ENCODE peak calls at places on chromosomes 12 and 14, in seven cellular contexts. One of them, this sample, is unnamed.
A peak's percentile ranks its signal among the peaks of the same experiment; 100 is the strongest.

GRCh38 chr12:124705545-124706138 is 138.2 kb upstream of the NCOR2 start:
- DNase-seq in psoas muscle: no peak
- DNase-seq in neural crest cell: no peak
- DNase-seq in ureter: no peak
- DNase-seq in activated CD8-positive, alpha-beta memory T cell treated with anti-CD3 and anti-CD28 coated beads, Interleukin-2, amount 50 U/mL, for 4 hours: no peak
- DNase-seq in left ventricle myocardium superior: peak; percentile 13
- DNase-seq in dermis microvascular lymphatic vessel endothelial cell: no peak
- DNase-seq in this sample: no peak

GRCh38 chr12:12896261-12896660 is 4.9 kb downstream of the GPRC5A start:
- DNase-seq in psoas muscle: no peak
- DNase-seq in neural crest cell: no peak
- DNase-seq in ureter: no peak
- DNase-seq in activated CD8-positive, alpha-beta memory T cell treated with anti-CD3 and anti-CD28 coated beads, Interleukin-2, amount 50 U/mL, for 4 hours: no peak
- DNase-seq in left ventricle myocardium superior: no peak
- DNase-seq in dermis microvascular lymphatic vessel endothelial cell: no peak
- DNase-seq in this sample: no peak

GRCh38 chr14:26200675-26201074 is 397.2 kb downstream of the NOVA1 start:
- DNase-seq in psoas muscle: no peak
- DNase-seq in neural crest cell: no peak
- DNase-seq in ureter: no peak
- DNase-seq in activated CD8-positive, alpha-beta memory T cell treated with anti-CD3 and anti-CD28 coated beads, Interleukin-2, amount 50 U/mL, for 4 hours: no peak
- DNase-seq in left ventricle myocardium superior: no peak
- DNase-seq in dermis microvascular lymphatic vessel endothelial cell: no peak
- DNase-seq in this sample: no peak

GRCh38 chr12:109274381-109274780 is 34.7 kb downstream of the FOXN4 start:
- DNase-seq in psoas muscle: no peak
- DNase-seq in neural crest cell: no peak
- DNase-seq in ureter: no peak
- DNase-seq in activated CD8-positive, alpha-beta memory T cell treated with anti-CD3 and anti-CD28 coated beads, Interleukin-2, amount 50 U/mL, for 4 hours: no peak
- DNase-seq in left ventricle myocardium superior: no peak
- DNase-seq in dermis microvascular lymphatic vessel endothelial cell: no peak
- DNase-seq in this sample: no peak

GRCh38 chr12:80056845-80057244 is 42.5 kb upstream of the OTOGL start:
- DNase-seq in psoas muscle: no peak
- DNase-seq in neural crest cell: no peak
- DNase-seq in ureter: peak; percentile 61
- DNase-seq in activated CD8-positive, alpha-beta memory T cell treated with anti-CD3 and anti-CD28 coated beads, Interleukin-2, amount 50 U/mL, for 4 hours: no peak
- DNase-seq in left ventricle myocardium superior: no peak
- DNase-seq in dermis microvascular lymphatic vessel endothelial cell: peak; percentile 84
- DNase-seq in this sample: no peak

GRCh38 chr12:113134521-113134951 is 1.0 kb downstream of the RASAL1 start:
- DNase-seq in psoas muscle: no peak
- DNase-seq in neural crest cell: no peak
- DNase-seq in ureter: no peak
- DNase-seq in activated CD8-positive, alpha-beta memory T cell treated with anti-CD3 and anti-CD28 coated beads, Interleukin-2, amount 50 U/mL, for 4 hours: no peak
- DNase-seq in left ventricle myocardium superior: no peak
- DNase-seq in dermis microvascular lymphatic vessel endothelial cell: no peak
- DNase-seq in this sample: no peak

GRCh38 chr14:98136420-98136819 is 1135.6 kb downstream of the BCL11B start:
- DNase-seq in psoas muscle: no peak
- DNase-seq in neural crest cell: no peak
- DNase-seq in ureter: no peak
- DNase-seq in activated CD8-positive, alpha-beta memory T cell treated with anti-CD3 and anti-CD28 coated beads, Interleukin-2, amount 50 U/mL, for 4 hours: peak; percentile 22
- DNase-seq in left ventricle myocardium superior: no peak
- DNase-seq in dermis microvascular lymphatic vessel endothelial cell: no peak
- DNase-seq in this sample: no peak

GRCh38 chr14:42782744-42783143 is 1176.1 kb downstream of the LRFN5 start:
- DNase-seq in psoas muscle: no peak
- DNase-seq in neural crest cell: no peak
- DNase-seq in ureter: no peak
- DNase-seq in activated CD8-positive, alpha-beta memory T cell treated with anti-CD3 and anti-CD28 coated beads, Interleukin-2, amount 50 U/mL, for 4 hours: no peak
- DNase-seq in left ventricle myocardium superior: no peak
- DNase-seq in dermis microvascular lymphatic vessel endothelial cell: no peak
- DNase-seq in this sample: no peak

GRCh38 chr14:101174980-101175606 is 271.6 kb upstream of the RTL1 start:
- DNase-seq in psoas muscle: no peak
- DNase-seq in neural crest cell: no peak
- DNase-seq in ureter: no peak
- DNase-seq in activated CD8-positive, alpha-beta memory T cell treated with anti-CD3 and anti-CD28 coated beads, Interleukin-2, amount 50 U/mL, for 4 hours: no peak
- DNase-seq in left ventricle myocardium superior: no peak
- DNase-seq in dermis microvascular lymphatic vessel endothelial cell: no peak
- DNase-seq in this sample: no peak

GRCh38 chr14:54603362-54603761 is 36.4 kb downstream of the SAMD4A start:
- DNase-seq in psoas muscle: no peak
- DNase-seq in neural crest cell: no peak
- DNase-seq in ureter: no peak
- DNase-seq in activated CD8-positive, alpha-beta memory T cell treated with anti-CD3 and anti-CD28 coated beads, Interleukin-2, amount 50 U/mL, for 4 hours: no peak
- DNase-seq in left ventricle myocardium superior: no peak
- DNase-seq in dermis microvascular lymphatic vessel endothelial cell: no peak
- DNase-seq in this sample: no peak

GRCh38 chr12:18644564-18644963 is 93.2 kb downstream of the PLCZ1 start:
- DNase-seq in psoas muscle: no peak
- DNase-seq in neural crest cell: no peak
- DNase-seq in ureter: no peak
- DNase-seq in activated CD8-positive, alpha-beta memory T cell treated with anti-CD3 and anti-CD28 coated beads, Interleukin-2, amount 50 U/mL, for 4 hours: no peak
- DNase-seq in left ventricle myocardium superior: no peak
- DNase-seq in dermis microvascular lymphatic vessel endothelial cell: no peak
- DNase-seq in this sample: no peak

GRCh38 chr12:95988506-95989275 is 7.5 kb downstream of the HAL start:
- DNase-seq in psoas muscle: no peak
- DNase-seq in neural crest cell: no peak
- DNase-seq in ureter: no peak
- DNase-seq in activated CD8-positive, alpha-beta memory T cell treated with anti-CD3 and anti-CD28 coated beads, Interleukin-2, amount 50 U/mL, for 4 hours: no peak
- DNase-seq in left ventricle myocardium superior: no peak
- DNase-seq in dermis microvascular lymphatic vessel endothelial cell: no peak
- DNase-seq in this sample: peak; percentile 13

GRCh38 chr12:77324763-77325468 is 259.5 kb upstream of the E2F7 start:
- DNase-seq in psoas muscle: peak; percentile 70
- DNase-seq in neural crest cell: peak; percentile 67
- DNase-seq in ureter: peak; percentile 66
- DNase-seq in activated CD8-positive, alpha-beta memory T cell treated with anti-CD3 and anti-CD28 coated beads, Interleukin-2, amount 50 U/mL, for 4 hours: no peak
- DNase-seq in left ventricle myocardium superior: peak; percentile 90
- DNase-seq in dermis microvascular lymphatic vessel endothelial cell: peak; percentile 32
- DNase-seq in this sample: peak; percentile 92

GRCh38 chr14:95268350-95268749 is 51.4 kb downstream of the CLMN start:
- DNase-seq in psoas muscle: no peak
- DNase-seq in neural crest cell: no peak
- DNase-seq in ureter: no peak
- DNase-seq in activated CD8-positive, alpha-beta memory T cell treated with anti-CD3 and anti-CD28 coated beads, Interleukin-2, amount 50 U/mL, for 4 hours: no peak
- DNase-seq in left ventricle myocardium superior: no peak
- DNase-seq in dermis microvascular lymphatic vessel endothelial cell: no peak
- DNase-seq in this sample: no peak

GRCh38 chr14:65351493-65352224 is 60.9 kb upstream of the FUT8 start:
- DNase-seq in psoas muscle: no peak
- DNase-seq in neural crest cell: no peak
- DNase-seq in ureter: no peak
- DNase-seq in activated CD8-positive, alpha-beta memory T cell treated with anti-CD3 and anti-CD28 coated beads, Interleukin-2, amount 50 U/mL, for 4 hours: no peak
- DNase-seq in left ventricle myocardium superior: no peak
- DNase-seq in dermis microvascular lymphatic vessel endothelial cell: no peak
- DNase-seq in this sample: no peak

GRCh38 chr12:58887071-58887470 is 33.2 kb downstream of the LRIG3 start:
- DNase-seq in psoas muscle: no peak
- DNase-seq in neural crest cell: no peak
- DNase-seq in ureter: no peak
- DNase-seq in activated CD8-positive, alpha-beta memory T cell treated with anti-CD3 and anti-CD28 coated beads, Interleukin-2, amount 50 U/mL, for 4 hours: no peak
- DNase-seq in left ventricle myocardium superior: no peak
- DNase-seq in dermis microvascular lymphatic vessel endothelial cell: no peak
- DNase-seq in this sample: no peak

GRCh38 chr12:101648195-101648594 is 49.2 kb upstream of the CHPT1 start:
- DNase-seq in psoas muscle: no peak
- DNase-seq in neural crest cell: no peak
- DNase-seq in ureter: no peak
- DNase-seq in activated CD8-positive, alpha-beta memory T cell treated with anti-CD3 and anti-CD28 coated beads, Interleukin-2, amount 50 U/mL, for 4 hours: no peak
- DNase-seq in left ventricle myocardium superior: no peak
- DNase-seq in dermis microvascular lymphatic vessel endothelial cell: no peak
- DNase-seq in this sample: no peak

GRCh38 chr14:50396636-50397460 is at the start of gene CDKL1:
- DNase-seq in psoas muscle: peak; percentile 80
- DNase-seq in neural crest cell: peak; percentile 53
- DNase-seq in ureter: peak; percentile 60
- DNase-seq in activated CD8-positive, alpha-beta memory T cell treated with anti-CD3 and anti-CD28 coated beads, Interleukin-2, amount 50 U/mL, for 4 hours: peak; percentile 52
- DNase-seq in left ventricle myocardium superior: peak; percentile 83
- DNase-seq in dermis microvascular lymphatic vessel endothelial cell: peak; percentile 7
- DNase-seq in this sample: peak; percentile 83

GRCh38 chr14:98952595-98953325 is 319.2 kb downstream of the BCL11B start:
- DNase-seq in psoas muscle: no peak
- DNase-seq in neural crest cell: no peak
- DNase-seq in ureter: peak; percentile 47
- DNase-seq in activated CD8-positive, alpha-beta memory T cell treated with anti-CD3 and anti-CD28 coated beads, Interleukin-2, amount 50 U/mL, for 4 hours: no peak
- DNase-seq in left ventricle myocardium superior: no peak
- DNase-seq in dermis microvascular lymphatic vessel endothelial cell: no peak
- DNase-seq in this sample: no peak

GRCh38 chr14:105458571-105458970 is 16.1 kb upstream of the CRIP2 start:
- DNase-seq in psoas muscle: no peak
- DNase-seq in neural crest cell: no peak
- DNase-seq in ureter: no peak
- DNase-seq in activated CD8-positive, alpha-beta memory T cell treated with anti-CD3 and anti-CD28 coated beads, Interleukin-2, amount 50 U/mL, for 4 hours: no peak
- DNase-seq in left ventricle myocardium superior: no peak
- DNase-seq in dermis microvascular lymphatic vessel endothelial cell: no peak
- DNase-seq in this sample: no peak

GRCh38 chr12:120125792-120126634 is 9.5 kb upstream of the RAB35 start:
- DNase-seq in psoas muscle: no peak
- DNase-seq in neural crest cell: no peak
- DNase-seq in ureter: no peak
- DNase-seq in activated CD8-positive, alpha-beta memory T cell treated with anti-CD3 and anti-CD28 coated beads, Interleukin-2, amount 50 U/mL, for 4 hours: no peak
- DNase-seq in left ventricle myocardium superior: no peak
- DNase-seq in dermis microvascular lymphatic vessel endothelial cell: no peak
- DNase-seq in this sample: no peak

GRCh38 chr12:89578499-89578898 is 52.7 kb upstream of the POC1B start:
- DNase-seq in psoas muscle: no peak
- DNase-seq in neural crest cell: no peak
- DNase-seq in ureter: no peak
- DNase-seq in activated CD8-positive, alpha-beta memory T cell treated with anti-CD3 and anti-CD28 coated beads, Interleukin-2, amount 50 U/mL, for 4 hours: no peak
- DNase-seq in left ventricle myocardium superior: no peak
- DNase-seq in dermis microvascular lymphatic vessel endothelial cell: no peak
- DNase-seq in this sample: no peak

GRCh38 chr14:21768116-21768874 is 94.7 kb upstream of the OR4E1 start:
- DNase-seq in psoas muscle: no peak
- DNase-seq in neural crest cell: no peak
- DNase-seq in ureter: no peak
- DNase-seq in activated CD8-positive, alpha-beta memory T cell treated with anti-CD3 and anti-CD28 coated beads, Interleukin-2, amount 50 U/mL, for 4 hours: no peak
- DNase-seq in left ventricle myocardium superior: no peak
- DNase-seq in dermis microvascular lymphatic vessel endothelial cell: no peak
- DNase-seq in this sample: no peak

GRCh38 chr12:57616383-57617101 is 5.3 kb downstream of the ARHGEF25 start:
- DNase-seq in psoas muscle: peak; percentile 46
- DNase-seq in neural crest cell: no peak
- DNase-seq in ureter: no peak
- DNase-seq in activated CD8-positive, alpha-beta memory T cell treated with anti-CD3 and anti-CD28 coated beads, Interleukin-2, amount 50 U/mL, for 4 hours: no peak
- DNase-seq in left ventricle myocardium superior: no peak
- DNase-seq in dermis microvascular lymphatic vessel endothelial cell: no peak
- DNase-seq in this sample: no peak

GRCh38 chr12:108576660-108577234 is 14.4 kb downstream of the ISCU start:
- DNase-seq in psoas muscle: no peak
- DNase-seq in neural crest cell: no peak
- DNase-seq in ureter: no peak
- DNase-seq in activated CD8-positive, alpha-beta memory T cell treated with anti-CD3 and anti-CD28 coated beads, Interleukin-2, amount 50 U/mL, for 4 hours: no peak
- DNase-seq in left ventricle myocardium superior: no peak
- DNase-seq in dermis microvascular lymphatic vessel endothelial cell: no peak
- DNase-seq in this sample: peak; percentile 10

GRCh38 chr12:122060069-122060468 is 18.5 kb upstream of the MLXIP start:
- DNase-seq in psoas muscle: no peak
- DNase-seq in neural crest cell: no peak
- DNase-seq in ureter: no peak
- DNase-seq in activated CD8-positive, alpha-beta memory T cell treated with anti-CD3 and anti-CD28 coated beads, Interleukin-2, amount 50 U/mL, for 4 hours: no peak
- DNase-seq in left ventricle myocardium superior: peak; percentile 58
- DNase-seq in dermis microvascular lymphatic vessel endothelial cell: no peak
- DNase-seq in this sample: no peak

GRCh38 chr12:89469361-89469760 is 55.2 kb downstream of the GALNT4 start:
- DNase-seq in psoas muscle: no peak
- DNase-seq in neural crest cell: no peak
- DNase-seq in ureter: no peak
- DNase-seq in activated CD8-positive, alpha-beta memory T cell treated with anti-CD3 and anti-CD28 coated beads, Interleukin-2, amount 50 U/mL, for 4 hours: no peak
- DNase-seq in left ventricle myocardium superior: no peak
- DNase-seq in dermis microvascular lymphatic vessel endothelial cell: no peak
- DNase-seq in this sample: no peak

GRCh38 chr14:100578552-100578951 is 8.7 kb downstream of the BEGAIN start:
- DNase-seq in psoas muscle: no peak
- DNase-seq in neural crest cell: no peak
- DNase-seq in ureter: no peak
- DNase-seq in activated CD8-positive, alpha-beta memory T cell treated with anti-CD3 and anti-CD28 coated beads, Interleukin-2, amount 50 U/mL, for 4 hours: no peak
- DNase-seq in left ventricle myocardium superior: no peak
- DNase-seq in dermis microvascular lymphatic vessel endothelial cell: no peak
- DNase-seq in this sample: no peak

GRCh38 chr14:37658174-37658573 is 62.7 kb downstream of the TTC6 start:
- DNase-seq in psoas muscle: no peak
- DNase-seq in neural crest cell: no peak
- DNase-seq in ureter: no peak
- DNase-seq in activated CD8-positive, alpha-beta memory T cell treated with anti-CD3 and anti-CD28 coated beads, Interleukin-2, amount 50 U/mL, for 4 hours: no peak
- DNase-seq in left ventricle myocardium superior: no peak
- DNase-seq in dermis microvascular lymphatic vessel endothelial cell: no peak
- DNase-seq in this sample: no peak

GRCh38 chr12:113333111-113333750 is 1.7 kb downstream of the SLC8B1 start:
- DNase-seq in psoas muscle: no peak
- DNase-seq in neural crest cell: no peak
- DNase-seq in ureter: no peak
- DNase-seq in activated CD8-positive, alpha-beta memory T cell treated with anti-CD3 and anti-CD28 coated beads, Interleukin-2, amount 50 U/mL, for 4 hours: no peak
- DNase-seq in left ventricle myocardium superior: no peak
- DNase-seq in dermis microvascular lymphatic vessel endothelial cell: no peak
- DNase-seq in this sample: no peak

GRCh38 chr12:24044973-24045703 is 95.7 kb upstream of the SOX5 start:
- DNase-seq in psoas muscle: no peak
- DNase-seq in neural crest cell: no peak
- DNase-seq in ureter: no peak
- DNase-seq in activated CD8-positive, alpha-beta memory T cell treated with anti-CD3 and anti-CD28 coated beads, Interleukin-2, amount 50 U/mL, for 4 hours: no peak
- DNase-seq in left ventricle myocardium superior: no peak
- DNase-seq in dermis microvascular lymphatic vessel endothelial cell: no peak
- DNase-seq in this sample: no peak

GRCh38 chr12:1830981-1831930 is 10.9 kb downstream of the LRTM2 start:
- DNase-seq in psoas muscle: peak; percentile 90
- DNase-seq in neural crest cell: peak; percentile 59
- DNase-seq in ureter: peak; percentile 83
- DNase-seq in activated CD8-positive, alpha-beta memory T cell treated with anti-CD3 and anti-CD28 coated beads, Interleukin-2, amount 50 U/mL, for 4 hours: no peak
- DNase-seq in left ventricle myocardium superior: peak; percentile 68
- DNase-seq in dermis microvascular lymphatic vessel endothelial cell: peak; percentile 42
- DNase-seq in this sample: peak; percentile 92

GRCh38 chr12:122355702-122356101 is 66.8 kb downstream of the CLIP1 start:
- DNase-seq in psoas muscle: peak; percentile 75
- DNase-seq in neural crest cell: no peak
- DNase-seq in ureter: no peak
- DNase-seq in activated CD8-positive, alpha-beta memory T cell treated with anti-CD3 and anti-CD28 coated beads, Interleukin-2, amount 50 U/mL, for 4 hours: no peak
- DNase-seq in left ventricle myocardium superior: no peak
- DNase-seq in dermis microvascular lymphatic vessel endothelial cell: no peak
- DNase-seq in this sample: no peak

GRCh38 chr14:52850520-52850919 is 59.1 kb upstream of the GNPNAT1 start:
- DNase-seq in psoas muscle: no peak
- DNase-seq in neural crest cell: no peak
- DNase-seq in ureter: no peak
- DNase-seq in activated CD8-positive, alpha-beta memory T cell treated with anti-CD3 and anti-CD28 coated beads, Interleukin-2, amount 50 U/mL, for 4 hours: no peak
- DNase-seq in left ventricle myocardium superior: no peak
- DNase-seq in dermis microvascular lymphatic vessel endothelial cell: no peak
- DNase-seq in this sample: no peak

GRCh38 chr12:80195737-80196136 is 96.4 kb downstream of the OTOGL start:
- DNase-seq in psoas muscle: no peak
- DNase-seq in neural crest cell: no peak
- DNase-seq in ureter: no peak
- DNase-seq in activated CD8-positive, alpha-beta memory T cell treated with anti-CD3 and anti-CD28 coated beads, Interleukin-2, amount 50 U/mL, for 4 hours: no peak
- DNase-seq in left ventricle myocardium superior: no peak
- DNase-seq in dermis microvascular lymphatic vessel endothelial cell: no peak
- DNase-seq in this sample: no peak

GRCh38 chr14:72812292-72812851 is 81.5 kb downstream of the DPF3 start:
- DNase-seq in psoas muscle: peak; percentile 95
- DNase-seq in neural crest cell: no peak
- DNase-seq in ureter: peak; percentile 44
- DNase-seq in activated CD8-positive, alpha-beta memory T cell treated with anti-CD3 and anti-CD28 coated beads, Interleukin-2, amount 50 U/mL, for 4 hours: no peak
- DNase-seq in left ventricle myocardium superior: peak; percentile 87
- DNase-seq in dermis microvascular lymphatic vessel endothelial cell: no peak
- DNase-seq in this sample: no peak

GRCh38 chr12:108821407-108822397 is 35.7 kb downstream of the SSH1 start:
- DNase-seq in psoas muscle: no peak
- DNase-seq in neural crest cell: no peak
- DNase-seq in ureter: no peak
- DNase-seq in activated CD8-positive, alpha-beta memory T cell treated with anti-CD3 and anti-CD28 coated beads, Interleukin-2, amount 50 U/mL, for 4 hours: no peak
- DNase-seq in left ventricle myocardium superior: no peak
- DNase-seq in dermis microvascular lymphatic vessel endothelial cell: no peak
- DNase-seq in this sample: no peak

GRCh38 chr12:80917651-80918050 is 20.1 kb downstream of the LIN7A start:
- DNase-seq in psoas muscle: no peak
- DNase-seq in neural crest cell: no peak
- DNase-seq in ureter: no peak
- DNase-seq in activated CD8-positive, alpha-beta memory T cell treated with anti-CD3 and anti-CD28 coated beads, Interleukin-2, amount 50 U/mL, for 4 hours: no peak
- DNase-seq in left ventricle myocardium superior: no peak
- DNase-seq in dermis microvascular lymphatic vessel endothelial cell: no peak
- DNase-seq in this sample: no peak